ENCODE peak calls at places on chromosomes 1 and 21, in four cellular contexts. D, S, O and G are unnamed samples.

GRCh38 chr1:160376525-160377131 is 9.8 kb downstream of the NHLH1 start:
- DNase-seq in D (peak), S (no peak), O (no peak), G (peak)

GRCh38 chr1:115450641-115451040 is 112.6 kb upstream of the NGF start:
- DNase-seq in D (no peak), S (no peak), O (no peak), G (no peak)

GRCh38 chr1:69671363-69672010 is 103.8 kb downstream of the LRRC7 start:
- DNase-seq in D (no peak), S (no peak), O (no peak), G (no peak)

GRCh38 chr1:193013005-193013404 is 46.2 kb downstream of the UCHL5 start:
- DNase-seq in D (no peak), S (no peak), O (no peak), G (no peak)

GRCh38 chr1:1208713-1209433 is 2.5 kb upstream of the TNFRSF18 start:
- DNase-seq in D (no peak), S (no peak), O (no peak), G (peak)

GRCh38 chr1:216310776-216311175 is 112.5 kb downstream of the USH2A start:
- DNase-seq in D (peak), S (peak), O (peak), G (no peak)

GRCh38 chr1:31839662-31840343 is 24.0 kb upstream of the SPOCD1 start:
- DNase-seq in D (no peak), S (no peak), O (no peak), G (no peak)

GRCh38 chr1:234619794-234620247 is 9.8 kb upstream of the IRF2BP2 start:
- DNase-seq in D (peak), S (no peak), O (no peak), G (no peak)

GRCh38 chr1:114745351-114745750 is 12.4 kb downstream of the CSDE1 start:
- DNase-seq in D (no peak), S (no peak), O (no peak), G (no peak)

GRCh38 chr1:43241352-43241953 is 28.3 kb upstream of the TMEM125 start:
- DNase-seq in D (no peak), S (no peak), O (no peak), G (no peak)

GRCh38 chr1:198481661-198482060 is 58.8 kb downstream of the ATP6V1G3 start:
- DNase-seq in D (no peak), S (no peak), O (no peak), G (no peak)

GRCh38 chr1:89466307-89466925 is 58.2 kb upstream of the LRRC8B start:
- DNase-seq in D (no peak), S (no peak), O (no peak), G (no peak)

GRCh38 chr1:23478896-23479790 is 4.8 kb downstream of the ASAP3 start:
- DNase-seq in D (peak), S (no peak), O (no peak), G (peak)

GRCh38 chr1:184160942-184161698 is 109.6 kb downstream of the TSEN15 start:
- DNase-seq in D (no peak), S (no peak), O (no peak), G (no peak)

GRCh38 chr1:61318319-61319125 is 236.2 kb downstream of the NFIA start:
- DNase-seq in D (no peak), S (no peak), O (no peak), G (peak)

GRCh38 chr1:157448666-157449065 is 103.6 kb downstream of the FCRL5 start:
- DNase-seq in D (no peak), S (no peak), O (no peak), G (no peak)

GRCh38 chr1:196651637-196652215 is at the start of gene CFH:
- DNase-seq in D (peak), S (no peak), O (no peak), G (no peak)

GRCh38 chr1:17584539-17584938 is 45.0 kb downstream of the ARHGEF10L start:
- DNase-seq in D (no peak), S (no peak), O (no peak), G (no peak)

GRCh38 chr1:17585266-17585987 is 45.9 kb downstream of the ARHGEF10L start:
- DNase-seq in D (no peak), S (no peak), O (no peak), G (no peak)

GRCh38 chr1:17586172-17586963 is 46.9 kb downstream of the ARHGEF10L start:
- DNase-seq in D (peak), S (no peak), O (peak), G (no peak)

GRCh38 chr1:17587693-17588047 is 48.2 kb downstream of the ARHGEF10L start:
- DNase-seq in D (peak), S (no peak), O (peak), G (no peak)

GRCh38 chr1:17588048-17588781 is 48.7 kb downstream of the ARHGEF10L start:
- DNase-seq in D (peak), S (no peak), O (peak), G (no peak)
- TF ChIP-seq JUN in D (no peak), S (no peak), O (no peak), G (no peak)

GRCh38 chr1:213657879-213658278 is 329.9 kb upstream of the PROX1 start:
- DNase-seq in D (no peak), S (no peak), O (no peak), G (no peak)
- TF ChIP-seq JUN in D (no peak), S (no peak), O (no peak), G (no peak)

DNA sequence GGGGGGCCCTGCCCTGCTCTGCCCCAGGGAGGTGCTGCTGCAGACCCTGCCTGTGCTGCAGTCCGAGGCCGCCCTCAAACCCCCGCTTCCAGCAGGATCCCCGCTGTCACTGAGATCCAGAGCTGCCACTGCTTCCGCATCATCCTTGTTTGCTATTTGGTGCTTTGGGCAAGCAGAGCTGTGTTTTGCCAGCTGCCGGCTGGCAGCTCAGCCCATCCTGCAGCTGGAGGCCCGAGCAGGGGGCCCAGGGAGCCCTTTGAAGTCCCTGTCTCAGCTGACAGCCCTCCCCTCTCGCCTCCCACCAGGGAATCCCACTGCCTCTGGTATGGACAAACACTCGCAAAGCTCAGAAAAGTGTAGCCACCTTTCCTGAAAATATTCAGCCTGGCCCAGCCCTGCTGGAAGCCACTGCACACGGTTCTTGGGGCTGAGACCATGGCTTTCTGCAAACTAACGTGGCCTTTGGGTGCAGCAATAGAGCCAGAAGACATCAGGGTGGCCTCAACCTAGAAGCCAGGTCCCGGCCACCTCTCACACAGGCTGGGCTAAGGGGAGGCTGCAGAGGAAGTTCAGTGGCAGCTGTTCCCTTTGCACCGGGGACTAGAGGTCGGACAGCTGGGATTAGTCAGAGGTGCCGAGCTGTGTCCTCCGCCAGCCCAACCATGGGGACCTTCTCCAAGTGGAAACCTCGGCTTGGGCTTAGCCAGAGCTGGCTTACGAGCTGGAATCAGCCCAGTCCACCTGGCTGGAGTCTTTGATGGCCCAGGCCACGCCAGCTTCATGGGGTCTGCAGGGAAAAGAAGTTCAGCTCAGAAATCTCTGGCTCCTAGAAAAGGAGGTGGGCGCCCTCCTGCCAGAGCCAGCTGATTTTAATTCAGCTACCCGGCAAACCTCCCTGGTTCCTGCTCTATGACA is 107.1 kb downstream of the SPSB1 start:
- DNase-seq in D (no peak), S (no peak), O (no peak), G (no peak)
- TF ChIP-seq JUN in D (no peak), S (no peak), O (no peak), G (no peak)

GRCh38 chr1:200041337-200042118 is 14.0 kb downstream of the NR5A2 start:
- DNase-seq in D (no peak), S (no peak), O (peak), G (no peak)
- TF ChIP-seq JUN in D (no peak), S (no peak), O (no peak), G (no peak)

GRCh38 chr21:35378881-35379280 is 329.8 kb upstream of the RUNX1 start:
- DNase-seq in D (no peak), S (no peak), O (no peak), G (no peak)

GRCh38 chr21:35382696-35383095 is 333.6 kb upstream of the RUNX1 start:
- DNase-seq in D (no peak), S (no peak), O (no peak), G (no peak)

GRCh38 chr21:35377505-35378090 is 328.5 kb upstream of the RUNX1 start:
- DNase-seq in D (no peak), S (no peak), O (no peak), G (no peak)

GRCh38 chr21:35384375-35384774 is 335.3 kb upstream of the RUNX1 start:
- DNase-seq in D (no peak), S (no peak), O (no peak), G (no peak)

DNA sequence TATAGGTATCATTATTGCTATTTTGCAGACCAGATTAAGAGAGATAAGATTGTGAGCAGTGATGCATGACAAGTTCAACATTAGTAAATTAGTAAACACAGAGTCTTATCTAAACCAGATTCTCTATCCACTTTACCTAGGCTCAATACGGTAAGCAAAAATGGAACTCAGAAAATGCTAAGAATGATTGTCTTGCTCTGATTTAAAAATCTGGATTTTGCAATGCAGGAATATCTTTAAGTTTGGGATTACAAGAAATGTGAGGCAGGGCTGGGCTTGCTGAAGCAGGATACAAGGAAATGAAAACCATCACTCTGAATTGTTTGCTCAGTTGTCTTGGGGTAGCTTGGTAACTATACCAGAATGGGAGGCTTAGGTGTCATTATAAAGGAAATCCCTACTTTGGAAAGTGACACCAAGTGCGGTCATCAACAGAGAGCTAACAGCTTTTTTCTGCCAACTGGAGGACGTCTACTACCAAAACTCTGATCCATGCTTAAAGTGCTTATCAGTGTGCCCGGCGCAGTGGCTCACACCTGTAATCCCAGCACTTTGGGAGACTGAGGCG is 332.7 kb upstream of the RUNX1 start:
- DNase-seq in D (no peak), S (no peak), O (no peak), G (no peak)
- TF ChIP-seq JUN in D (no peak), S (no peak), O (no peak), G (no peak)

GRCh38 chr1:151689494-151689893 is 27.1 kb downstream of the CELF3 start:
- DNase-seq in D (no peak), S (no peak), O (no peak), G (no peak)

DNA sequence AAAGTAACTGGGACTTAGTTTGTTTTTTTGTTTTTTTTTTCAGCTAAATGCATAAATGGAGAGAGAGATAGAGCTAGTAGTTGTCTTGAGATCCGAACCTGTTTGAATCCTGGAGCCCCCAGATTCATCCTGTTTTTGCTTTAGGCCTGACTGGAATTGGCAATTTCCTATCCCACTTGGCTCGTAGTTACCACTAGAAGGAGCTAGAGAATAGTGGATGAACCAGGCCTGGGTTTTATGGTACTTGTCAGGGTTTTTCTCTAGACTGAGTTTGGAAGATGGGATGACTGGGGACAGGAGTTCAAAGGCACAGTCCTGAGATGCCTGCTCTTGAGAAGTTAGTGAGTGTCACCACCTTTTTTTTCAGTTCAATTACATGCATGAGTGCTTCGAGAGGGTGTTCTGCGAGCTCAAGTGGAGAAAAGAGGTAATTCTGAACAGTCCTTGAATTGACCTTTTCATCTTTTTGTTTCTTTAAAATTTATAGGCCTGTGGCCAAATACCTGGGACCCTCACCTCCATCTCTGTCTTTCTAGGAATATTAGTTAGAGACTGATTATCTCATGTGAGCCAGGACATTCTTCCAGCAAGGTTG is 23.4 kb downstream of the CELF3 start:
- DNase-seq in D (peak), S (no peak), O (no peak), G (peak)
- TF ChIP-seq JUN in D (no peak), S (no peak), O (no peak), G (no peak)

GRCh38 chr1:229757226-229757625 is 131.2 kb downstream of the URB2 start:
- DNase-seq in D (no peak), S (no peak), O (no peak), G (no peak)
- TF ChIP-seq JUN in D (no peak), S (no peak), O (no peak), G (no peak)

GRCh38 chr1:37240897-37241296 is 206.6 kb upstream of the GRIK3 start:
- DNase-seq in D (no peak), S (no peak), O (no peak), G (no peak)

GRCh38 chr1:37237948-37238347 is 203.6 kb upstream of the GRIK3 start:
- DNase-seq in D (no peak), S (no peak), O (no peak), G (no peak)

GRCh38 chr1:37242501-37242900 is 208.2 kb upstream of the GRIK3 start:
- DNase-seq in D (no peak), S (no peak), O (no peak), G (no peak)

GRCh38 chr1:37238376-37239224 is 204.3 kb upstream of the GRIK3 start:
- DNase-seq in D (no peak), S (no peak), O (no peak), G (no peak)

GRCh38 chr1:37239225-37239740 is 205.0 kb upstream of the GRIK3 start:
- DNase-seq in D (no peak), S (no peak), O (no peak), G (no peak)
- TF ChIP-seq JUN in D (no peak), S (no peak), O (no peak), G (no peak)

DNA sequence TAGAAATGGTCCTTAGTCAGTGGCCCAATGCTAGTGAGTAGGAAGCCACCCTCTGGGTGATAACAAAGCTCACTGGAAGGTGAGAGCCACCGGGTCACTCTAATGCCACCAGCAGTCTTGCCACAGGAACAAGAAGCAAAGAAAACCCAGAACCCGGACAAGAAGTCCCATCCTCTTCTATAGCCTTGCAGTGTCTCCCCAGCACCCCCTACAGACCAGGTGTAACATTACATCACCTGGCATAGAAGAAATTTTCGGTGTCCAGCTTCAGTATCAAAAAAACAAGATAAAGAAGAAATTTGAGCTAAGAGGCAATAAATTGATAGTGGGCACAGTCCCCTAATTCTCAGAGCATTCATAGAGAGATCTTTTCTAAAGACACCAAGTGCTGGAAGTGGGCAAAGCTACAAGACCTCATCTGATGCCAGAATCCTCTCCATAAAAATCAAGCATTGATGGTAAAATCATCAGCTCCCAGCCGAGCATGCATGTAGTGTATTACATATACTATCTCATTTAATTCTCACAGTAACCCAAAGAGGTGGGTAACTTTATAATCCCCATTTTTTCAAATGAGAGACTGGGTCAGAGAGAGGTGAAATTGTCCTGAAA is 491.0 kb downstream of the MATN1 start:
- DNase-seq in D (peak), S (no peak), O (peak), G (peak)
- TF ChIP-seq JUN in D (no peak), S (no peak), O (no peak), G (no peak)

DNA sequence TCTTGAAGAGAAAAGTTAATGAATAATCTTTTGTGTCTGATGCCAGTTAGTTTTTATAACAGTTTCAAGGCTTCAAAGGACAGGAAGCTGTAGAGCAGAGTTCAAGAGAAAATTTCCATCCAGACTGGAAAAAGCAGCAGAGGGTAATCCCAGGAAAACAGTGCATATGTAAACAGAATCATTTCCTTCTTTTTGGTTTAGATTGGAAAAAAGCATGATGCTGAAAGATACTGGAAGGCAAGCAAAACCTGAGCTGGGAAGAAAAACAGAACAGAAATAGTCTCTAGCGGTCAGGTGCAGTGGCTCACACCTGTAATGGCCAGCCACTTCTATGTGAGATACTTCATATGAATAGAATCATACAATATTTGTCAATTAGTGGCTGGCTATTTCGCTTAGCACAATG is 71.9 kb downstream of the ZSWIM5 start:
- DNase-seq in D (peak), S (no peak), O (no peak), G (no peak)
- TF ChIP-seq JUN in D (no peak), S (no peak), O (no peak), G (no peak)